ENCODE peak calls at places on chromosomes 16 and 17, in six cellular contexts. V is pancreas, X is A549, D is psoas muscle, G is thyroid gland, T is heart right ventricle. Q is an unnamed sample.

GRCh38 chr16:70747703-70748631 is 53.0 kb downstream of the VAC14 start:
- DNase-seq in V (no peak), G (peak), D (peak), T (no peak), X (no peak), Q (no peak)

GRCh38 chr17:81712468-81713003 is 452 bp downstream of the SLC25A10 start:
- DNase-seq in D (no peak), T (peak), X (peak), G (peak), V (peak), Q (peak)

GRCh38 chr16:29983420-29984136 is 9.9 kb downstream of the TAOK2 start:
- DNase-seq in V (no peak), X (no peak), G (no peak), D (no peak), T (no peak), Q (no peak)

GRCh38 chr17:74670329-74670728 is 42.4 kb downstream of the CD300LF start:
- DNase-seq in G (no peak), D (no peak), X (no peak), T (no peak), V (no peak), Q (no peak)

GRCh38 chr16:49463529-49463928 is 89.9 kb downstream of the C16orf78 start:
- DNase-seq in V (no peak), X (no peak), T (no peak), G (peak), D (no peak), Q (no peak)

GRCh38 chr17:915416-916201 is 64.0 kb downstream of the NXN start:
- DNase-seq in G (peak), V (no peak), T (peak), X (no peak), D (peak), Q (no peak)

GRCh38 chr17:71656987-71657858 is 463.6 kb upstream of the SOX9 start:
- DNase-seq in V (no peak), G (no peak), X (no peak), T (no peak), D (no peak), Q (no peak)

GRCh38 chr17:50754521-50754920 is 12.8 kb downstream of the ANKRD40CL start:
- DNase-seq in T (no peak), G (no peak), V (no peak), D (no peak), X (no peak), Q (no peak)

DNA sequence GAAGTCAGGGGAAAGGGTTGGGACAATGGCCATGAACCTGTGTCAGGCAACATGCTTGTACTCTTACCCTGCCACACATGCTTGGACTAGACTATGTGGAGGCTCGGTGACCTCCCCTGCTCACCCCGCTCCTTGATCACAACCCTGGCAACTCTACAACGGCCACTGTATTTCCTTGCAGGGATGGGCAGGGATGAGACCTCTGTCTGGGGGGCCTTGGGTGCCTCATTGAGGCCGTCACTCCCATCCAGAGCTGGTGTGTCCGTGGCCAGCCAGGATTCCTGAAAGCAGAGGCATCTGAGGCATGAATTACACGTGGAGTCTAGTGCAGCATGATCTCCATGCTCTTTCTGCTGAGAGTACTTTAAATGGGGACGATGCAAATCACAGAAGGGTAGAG is 948 bp downstream of the PLA2G15 start:
- DNase-seq in X (no peak), V (no peak), G (no peak), T (no peak), D (no peak), Q (no peak)
- TF ChIP-seq CTCF in X (no peak), V (no peak), G (no peak), T (no peak), D (no peak), Q (no peak)

GRCh38 chr17:2682304-2682938 is 29.1 kb downstream of the CLUH start:
- DNase-seq in G (no peak), D (no peak), X (no peak), T (no peak), V (no peak), Q (no peak)
- TF ChIP-seq CTCF in G (no peak), D (no peak), X (no peak), T (no peak), V (no peak), Q (no peak)

GRCh38 chr17:45021607-45022287 is 29.7 kb downstream of the DCAKD start:
- DNase-seq in G (peak), V (peak), X (peak), D (peak), T (peak), Q (peak)
- TF ChIP-seq CTCF in G (peak), V (peak), X (peak), D (peak), T (peak), Q (peak)

GRCh38 chr17:22453181-22453580 is 760.9 kb downstream of the KCNJ18 start:
- DNase-seq in G (no peak), X (no peak), D (no peak), V (no peak), T (no peak), Q (no peak)
- TF ChIP-seq CTCF in G (no peak), X (no peak), D (no peak), V (no peak), T (no peak), Q (no peak)

DNA sequence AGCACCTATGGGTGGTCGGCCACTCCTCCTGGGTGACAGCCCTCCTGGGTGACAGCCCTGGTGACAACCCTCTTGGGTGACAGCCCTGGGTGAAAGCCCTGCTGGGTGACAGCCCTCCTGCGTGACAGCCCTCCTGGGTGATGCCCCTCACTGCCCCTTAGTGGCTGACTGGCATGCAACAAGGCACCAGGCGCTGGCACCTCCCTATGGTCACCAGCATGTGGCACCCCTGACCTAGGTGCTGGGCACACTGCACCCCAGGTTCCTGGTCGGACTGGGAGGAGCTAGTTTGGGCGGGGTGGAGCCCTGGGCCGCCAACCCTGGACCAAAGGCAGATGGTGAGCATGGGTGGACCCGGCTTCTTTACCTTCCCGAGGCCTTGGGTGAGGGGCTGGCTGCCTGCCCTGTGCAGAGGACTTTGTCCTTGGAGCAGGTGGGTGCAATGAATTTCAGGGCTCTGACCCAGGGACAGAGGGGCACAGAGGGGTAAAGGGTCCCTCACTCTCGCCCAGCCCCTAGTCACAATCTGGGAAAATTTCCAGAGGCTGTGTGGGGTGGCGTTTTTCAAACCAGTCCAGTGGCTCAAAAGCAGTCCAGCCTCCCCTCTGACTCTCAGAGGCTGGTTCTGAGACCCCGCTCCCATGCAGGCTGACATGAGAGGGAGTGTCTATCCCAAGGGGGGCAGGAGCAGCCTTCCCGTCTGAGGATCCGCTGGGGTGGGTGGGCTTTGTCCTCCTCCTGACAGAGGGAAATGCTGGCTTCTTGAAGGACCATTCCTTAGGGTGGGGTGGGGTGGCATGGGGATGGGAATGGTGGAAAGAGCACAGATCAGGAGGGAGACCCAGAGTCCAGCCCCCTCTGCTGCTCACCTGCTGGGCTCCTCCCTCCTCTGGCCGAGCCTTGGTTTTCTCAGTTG is 25.9 kb upstream of the TNFRSF13B start:
- DNase-seq in V (no peak), T (peak), D (no peak), X (peak), G (no peak), Q (no peak)
- TF ChIP-seq CTCF in V (no peak), T (peak), D (no peak), X (peak), G (no peak), Q (no peak)

Q was measured in neural crest cell.